ENCODE peak calls at places on chromosomes 4 and X, in six cellular contexts. One of them, this sample, is unnamed.

GRCh38 chr4:94533405-94534223 is 81.9 kb downstream of the PDLIM5 start:
- DNase-seq in WTC11: no peak
- DNase-seq in HCT116: no peak
- DNase-seq in GM12878: no peak
- DNase-seq in H1: no peak
- DNase-seq in K562: peak; percentile 48
- DNase-seq in this sample: no peak

GRCh38 chr4:45327544-45327943 is 601.2 kb upstream of the GNPDA2 start:
- DNase-seq in GM12878: no peak
- DNase-seq in H1: no peak
- DNase-seq in WTC11: no peak
- DNase-seq in HCT116: no peak
- DNase-seq in K562: no peak
- DNase-seq in this sample: no peak

GRCh38 chr4:184534511-184535391 is 60.4 kb upstream of the IRF2 start:
- DNase-seq in H1: no peak
- DNase-seq in GM12878: peak; percentile 76
- DNase-seq in HCT116: no peak
- DNase-seq in WTC11: no peak
- DNase-seq in K562: peak; percentile 23
- DNase-seq in this sample: peak; percentile 43

GRCh38 chr4:110196871-110197420 is 1.5 kb downstream of the ELOVL6 start:
- DNase-seq in H1: peak; percentile 78
- DNase-seq in HCT116: no peak
- DNase-seq in GM12878: no peak
- DNase-seq in K562: peak; percentile 44
- DNase-seq in WTC11: peak; percentile 74
- DNase-seq in this sample: no peak

GRCh38 chrX:9378980-9379696 is 85.7 kb upstream of the TBL1X start:
- DNase-seq in K562: no peak
- DNase-seq in H1: no peak
- DNase-seq in GM12878: no peak
- DNase-seq in HCT116: no peak
- DNase-seq in WTC11: no peak
- DNase-seq in this sample: no peak

GRCh38 chr4:73776363-73776762 is 36.0 kb downstream of the CXCL8 start:
- DNase-seq in HCT116: no peak
- DNase-seq in H1: no peak
- DNase-seq in K562: peak; percentile 17
- DNase-seq in WTC11: no peak
- DNase-seq in GM12878: no peak
- DNase-seq in this sample: peak; percentile 16

GRCh38 chr4:8079031-8079885 is 79.4 kb downstream of the ABLIM2 start:
- DNase-seq in WTC11: no peak
- DNase-seq in HCT116: no peak
- DNase-seq in GM12878: no peak
- DNase-seq in K562: peak; percentile 30
- DNase-seq in H1: no peak
- DNase-seq in this sample: no peak

GRCh38 chr4:14308229-14308651 is 680.7 kb upstream of the BOD1L1 start:
- DNase-seq in HCT116: no peak
- DNase-seq in K562: no peak
- DNase-seq in GM12878: no peak
- DNase-seq in WTC11: no peak
- DNase-seq in H1: no peak
- DNase-seq in this sample: no peak

GRCh38 chr4:22987861-22988260 is 295.1 kb downstream of the GBA3 start:
- DNase-seq in WTC11: no peak
- DNase-seq in HCT116: no peak
- DNase-seq in H1: no peak
- DNase-seq in K562: no peak
- DNase-seq in GM12878: no peak
- DNase-seq in this sample: no peak

GRCh38 chrX:53128097-53128749 is 34.3 kb downstream of the KANTR start:
- DNase-seq in H1: no peak
- DNase-seq in HCT116: no peak
- DNase-seq in WTC11: no peak
- DNase-seq in GM12878: no peak
- DNase-seq in K562: no peak
- DNase-seq in this sample: no peak

GRCh38 chr4:159290321-159291030 is 187.6 kb downstream of the RAPGEF2 start:
- DNase-seq in HCT116: no peak
- DNase-seq in GM12878: no peak
- DNase-seq in K562: no peak
- DNase-seq in H1: no peak
- DNase-seq in WTC11: no peak
- DNase-seq in this sample: no peak

GRCh38 chr4:39037491-39037825 is 5.2 kb upstream of the TMEM156 start:
- DNase-seq in HCT116: no peak
- DNase-seq in H1: no peak
- DNase-seq in GM12878: no peak
- DNase-seq in WTC11: no peak
- DNase-seq in K562: no peak
- DNase-seq in this sample: no peak

GRCh38 chrX:100410083-100410590 is at the start of gene PCDH19:
- DNase-seq in GM12878: no peak
- DNase-seq in H1: peak; percentile 60
- DNase-seq in K562: no peak
- DNase-seq in WTC11: peak; percentile 71
- DNase-seq in HCT116: no peak
- DNase-seq in this sample: no peak

GRCh38 chr4:3810796-3811485 is 44.8 kb downstream of the ADRA2C start:
- DNase-seq in GM12878: no peak
- DNase-seq in H1: no peak
- DNase-seq in WTC11: no peak
- DNase-seq in K562: no peak
- DNase-seq in HCT116: no peak
- DNase-seq in this sample: no peak

GRCh38 chrX:50920132-50920531 is 9.6 kb downstream of the BMP15 start:
- DNase-seq in K562: no peak
- DNase-seq in H1: no peak
- DNase-seq in HCT116: no peak
- DNase-seq in WTC11: no peak
- DNase-seq in GM12878: no peak
- DNase-seq in this sample: peak; percentile 1

GRCh38 chr4:69689530-69690111 is 36.6 kb upstream of the UGT2A1 start:
- DNase-seq in GM12878: no peak
- DNase-seq in K562: peak; percentile 4
- DNase-seq in WTC11: no peak
- DNase-seq in H1: no peak
- DNase-seq in HCT116: peak; percentile 6
- DNase-seq in this sample: peak; percentile 66

GRCh38 chr4:123659759-123660158 is 263.2 kb downstream of the SPRY1 start:
- DNase-seq in HCT116: no peak
- DNase-seq in WTC11: no peak
- DNase-seq in K562: peak; percentile 10
- DNase-seq in H1: no peak
- DNase-seq in GM12878: no peak
- DNase-seq in this sample: peak; percentile 39

GRCh38 chrX:55033429-55033828 is 2.7 kb upstream of the ALAS2 start:
- DNase-seq in H1: no peak
- DNase-seq in K562: no peak
- DNase-seq in GM12878: no peak
- DNase-seq in WTC11: no peak
- DNase-seq in HCT116: no peak
- DNase-seq in this sample: no peak

GRCh38 chr4:38145033-38145673 is 185.0 kb downstream of the PTTG2 start:
- DNase-seq in H1: no peak
- DNase-seq in HCT116: no peak
- DNase-seq in GM12878: no peak
- DNase-seq in K562: no peak
- DNase-seq in WTC11: no peak
- DNase-seq in this sample: no peak

GRCh38 chr4:17932041-17932440 is 89.5 kb downstream of the LCORL start:
- DNase-seq in WTC11: no peak
- DNase-seq in HCT116: no peak
- DNase-seq in GM12878: no peak
- DNase-seq in K562: no peak
- DNase-seq in H1: no peak
- DNase-seq in this sample: no peak

GRCh38 chr4:17939061-17939460 is 82.5 kb downstream of the LCORL start:
- DNase-seq in HCT116: no peak
- DNase-seq in GM12878: no peak
- DNase-seq in K562: no peak
- DNase-seq in H1: no peak
- DNase-seq in WTC11: no peak
- DNase-seq in this sample: no peak

GRCh38 chr4:17934286-17934685 is 87.3 kb downstream of the LCORL start:
- DNase-seq in H1: no peak
- DNase-seq in K562: no peak
- DNase-seq in HCT116: no peak
- DNase-seq in GM12878: no peak
- DNase-seq in WTC11: no peak
- DNase-seq in this sample: no peak
- TF ChIP-seq ATF3 in H1: no peak
- TF ChIP-seq ATF3 in K562: no peak
- TF ChIP-seq ATF3 in HCT116: no peak
- TF ChIP-seq ATF3 in GM12878: no peak
- TF ChIP-seq ATF3 in WTC11: no peak
- TF ChIP-seq ATF3 in this sample: no peak

GRCh38 chr4:137650051-137650450 is 117.8 kb upstream of the PCDH18 start:
- DNase-seq in H1: no peak
- DNase-seq in GM12878: no peak
- DNase-seq in HCT116: no peak
- DNase-seq in K562: no peak
- DNase-seq in WTC11: no peak
- DNase-seq in this sample: no peak
- TF ChIP-seq ATF3 in H1: no peak
- TF ChIP-seq ATF3 in GM12878: no peak
- TF ChIP-seq ATF3 in HCT116: no peak
- TF ChIP-seq ATF3 in K562: no peak
- TF ChIP-seq ATF3 in WTC11: no peak
- TF ChIP-seq ATF3 in this sample: no peak

DNA sequence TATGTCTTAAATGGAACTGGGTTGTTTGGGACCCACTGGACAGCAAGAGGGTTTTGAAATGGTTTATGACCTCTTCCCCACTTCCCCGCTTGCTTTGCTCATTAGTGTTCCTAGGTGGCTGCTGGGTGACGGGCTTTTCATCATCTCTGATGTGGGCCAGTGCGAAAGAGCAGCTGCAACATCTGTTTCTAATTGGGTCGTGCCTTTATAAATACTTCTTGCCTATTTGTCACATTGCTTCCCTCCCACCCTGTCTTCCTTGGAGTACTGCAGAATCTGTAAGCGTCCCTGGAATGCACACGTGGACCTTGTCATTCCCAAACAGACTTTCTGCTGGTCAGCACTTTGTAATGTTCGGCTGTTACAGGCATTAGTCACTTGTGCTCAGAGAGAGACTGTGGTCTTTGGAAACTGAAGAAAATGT is 35.2 kb downstream of the SEPTIN11 start:
- DNase-seq in GM12878: no peak
- DNase-seq in WTC11: no peak
- DNase-seq in HCT116: no peak
- DNase-seq in H1: no peak
- DNase-seq in K562: no peak
- DNase-seq in this sample: peak; percentile 64
- TF ChIP-seq ATF3 in GM12878: no peak
- TF ChIP-seq ATF3 in WTC11: no peak
- TF ChIP-seq ATF3 in HCT116: no peak
- TF ChIP-seq ATF3 in H1: no peak
- TF ChIP-seq ATF3 in K562: no peak
- TF ChIP-seq ATF3 in this sample: no peak

DNA sequence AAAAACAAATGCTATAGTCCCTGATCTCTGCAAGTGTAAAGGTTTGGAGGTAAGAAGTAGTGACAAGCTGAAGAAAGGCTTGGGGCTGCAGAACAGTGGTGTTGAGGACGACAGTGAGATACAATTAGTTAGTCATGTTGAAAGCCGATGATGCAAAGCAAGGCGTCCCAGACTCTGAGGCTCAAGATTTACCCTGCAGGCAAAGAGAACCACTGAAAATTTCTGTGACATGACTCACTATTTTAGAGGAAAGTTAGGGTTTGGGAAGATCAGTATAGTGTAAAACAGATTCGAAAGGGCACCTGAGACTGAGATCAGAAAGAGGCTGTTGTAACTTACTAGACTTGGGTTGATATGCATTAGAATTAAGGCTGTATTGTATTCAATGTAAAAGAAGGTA is 281.3 kb upstream of the FTHL17 start:
- DNase-seq in K562: no peak
- DNase-seq in GM12878: no peak
- DNase-seq in H1: no peak
- DNase-seq in HCT116: no peak
- DNase-seq in WTC11: no peak
- DNase-seq in this sample: no peak
- TF ChIP-seq ATF3 in K562: no peak
- TF ChIP-seq ATF3 in GM12878: no peak
- TF ChIP-seq ATF3 in H1: no peak
- TF ChIP-seq ATF3 in HCT116: no peak
- TF ChIP-seq ATF3 in WTC11: no peak
- TF ChIP-seq ATF3 in this sample: no peak

DNA sequence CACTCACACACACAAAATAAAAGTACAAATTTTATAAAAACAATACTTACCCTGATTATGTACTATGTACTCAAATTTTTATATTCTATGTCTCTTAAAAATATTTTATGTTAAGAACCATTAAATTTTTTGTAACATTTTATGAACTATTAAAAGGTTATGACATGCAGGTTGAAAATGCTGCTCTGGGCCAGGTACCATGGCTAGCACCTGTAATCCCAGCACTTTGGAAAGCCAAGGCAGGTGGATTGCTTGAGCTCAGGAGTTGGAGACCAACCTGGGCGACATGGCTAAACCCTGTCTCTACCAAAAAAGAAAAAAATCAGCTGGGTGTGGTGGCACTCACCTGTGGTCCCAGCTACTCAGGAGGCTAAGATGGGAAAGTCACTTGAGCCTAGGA is 29.4 kb upstream of the SPINK2 start:
- DNase-seq in HCT116: no peak
- DNase-seq in K562: no peak
- DNase-seq in H1: no peak
- DNase-seq in GM12878: no peak
- DNase-seq in WTC11: no peak
- DNase-seq in this sample: no peak
- TF ChIP-seq ATF3 in HCT116: no peak
- TF ChIP-seq ATF3 in K562: no peak
- TF ChIP-seq ATF3 in H1: no peak
- TF ChIP-seq ATF3 in GM12878: no peak
- TF ChIP-seq ATF3 in WTC11: no peak
- TF ChIP-seq ATF3 in this sample: no peak

DNA sequence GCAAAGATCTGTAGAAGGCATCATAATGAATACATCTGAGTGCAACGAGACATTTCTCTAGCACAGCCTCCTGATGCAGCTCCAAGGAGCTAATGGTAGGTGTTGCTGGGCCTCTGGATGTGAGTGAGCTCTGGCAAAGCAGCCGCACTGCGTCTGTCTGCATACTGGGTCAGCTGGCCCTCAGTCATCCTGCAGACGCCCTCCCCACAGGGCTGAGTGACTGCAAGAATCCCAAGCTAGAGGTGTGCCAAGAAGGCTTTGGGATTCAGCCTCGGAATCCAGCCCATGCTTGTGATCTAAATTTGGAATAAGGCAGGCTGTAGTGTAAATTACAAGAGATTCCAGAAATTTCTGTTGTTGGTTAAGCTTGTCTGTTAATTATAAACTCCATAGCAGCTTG is 18.5 kb downstream of the HERC3 start:
- DNase-seq in HCT116: no peak
- DNase-seq in GM12878: no peak
- DNase-seq in H1: no peak
- DNase-seq in WTC11: no peak
- DNase-seq in K562: no peak
- DNase-seq in this sample: no peak
- TF ChIP-seq ATF3 in HCT116: no peak
- TF ChIP-seq ATF3 in GM12878: no peak
- TF ChIP-seq ATF3 in H1: no peak
- TF ChIP-seq ATF3 in WTC11: no peak
- TF ChIP-seq ATF3 in K562: no peak
- TF ChIP-seq ATF3 in this sample: no peak